ENCODE peak calls at places on chromosomes 7 and 10, in eight cellular contexts. One of them, this sample, is unnamed.

GRCh38 chr7:94656925-94657731 is 1.2 kb upstream of the SGCE start:
- DNase-seq in brain microvascular endothelial cell: peak; percentile 38
- DNase-seq in hepatocyte: peak; percentile 31
- DNase-seq in cardiac fibroblast: peak; percentile 56
- DNase-seq in IMR-90: peak; percentile 40
- DNase-seq in foreskin fibroblast: peak; percentile 30
- DNase-seq in skeletal muscle cell: no peak
- DNase-seq in OCI-LY7: peak; percentile 72
- DNase-seq in this sample: no peak

GRCh38 chr7:23074443-23075244 is 30.9 kb upstream of the KLHL7 start:
- DNase-seq in brain microvascular endothelial cell: no peak
- DNase-seq in hepatocyte: peak; percentile 24
- DNase-seq in cardiac fibroblast: no peak
- DNase-seq in IMR-90: peak; percentile 34
- DNase-seq in foreskin fibroblast: no peak
- DNase-seq in skeletal muscle cell: no peak
- DNase-seq in OCI-LY7: no peak
- DNase-seq in this sample: no peak

GRCh38 chr7:123747620-123748141 is 1.1 kb downstream of the WASL start:
- DNase-seq in brain microvascular endothelial cell: peak; percentile 86
- DNase-seq in hepatocyte: peak; percentile 77
- DNase-seq in cardiac fibroblast: peak; percentile 76
- DNase-seq in IMR-90: peak; percentile 88
- DNase-seq in foreskin fibroblast: peak; percentile 76
- DNase-seq in skeletal muscle cell: peak; percentile 70
- DNase-seq in OCI-LY7: peak; percentile 30
- DNase-seq in this sample: peak; percentile 39

GRCh38 chr7:73573276-73573675 is 5.1 kb downstream of the TBL2 start:
- DNase-seq in brain microvascular endothelial cell: no peak
- DNase-seq in hepatocyte: no peak
- DNase-seq in cardiac fibroblast: no peak
- DNase-seq in IMR-90: no peak
- DNase-seq in foreskin fibroblast: no peak
- DNase-seq in skeletal muscle cell: no peak
- DNase-seq in OCI-LY7: no peak
- DNase-seq in this sample: no peak

GRCh38 chr10:97508342-97508741 is 9.6 kb downstream of the UBTD1 start:
- DNase-seq in brain microvascular endothelial cell: peak; percentile 46
- DNase-seq in hepatocyte: no peak
- DNase-seq in cardiac fibroblast: peak; percentile 74
- DNase-seq in IMR-90: peak; percentile 72
- DNase-seq in foreskin fibroblast: peak; percentile 54
- DNase-seq in skeletal muscle cell: no peak
- DNase-seq in OCI-LY7: no peak
- DNase-seq in this sample: no peak

GRCh38 chr7:105003275-105003674 is 10.7 kb upstream of the KMT2E start:
- DNase-seq in brain microvascular endothelial cell: peak; percentile 78
- DNase-seq in hepatocyte: peak; percentile 63
- DNase-seq in cardiac fibroblast: peak; percentile 84
- DNase-seq in IMR-90: peak; percentile 82
- DNase-seq in foreskin fibroblast: peak; percentile 79
- DNase-seq in skeletal muscle cell: no peak
- DNase-seq in OCI-LY7: no peak
- DNase-seq in this sample: peak; percentile 43

GRCh38 chr10:110168601-110169481 is 38.6 kb upstream of the MXI1 start:
- DNase-seq in brain microvascular endothelial cell: no peak
- DNase-seq in hepatocyte: peak; percentile 53
- DNase-seq in cardiac fibroblast: no peak
- DNase-seq in IMR-90: no peak
- DNase-seq in foreskin fibroblast: no peak
- DNase-seq in skeletal muscle cell: no peak
- DNase-seq in OCI-LY7: no peak
- DNase-seq in this sample: no peak

GRCh38 chr10:23694446-23694920 is 255.6 kb downstream of the OTUD1 start:
- DNase-seq in brain microvascular endothelial cell: no peak
- DNase-seq in hepatocyte: peak; percentile 32
- DNase-seq in cardiac fibroblast: peak; percentile 13
- DNase-seq in IMR-90: no peak
- DNase-seq in foreskin fibroblast: no peak
- DNase-seq in skeletal muscle cell: no peak
- DNase-seq in OCI-LY7: no peak
- DNase-seq in this sample: no peak

GRCh38 chr10:125448596-125448995 is 234.4 kb downstream of the TEX36 start:
- DNase-seq in brain microvascular endothelial cell: no peak
- DNase-seq in hepatocyte: peak; percentile 36
- DNase-seq in cardiac fibroblast: peak; percentile 2
- DNase-seq in IMR-90: peak; percentile 4
- DNase-seq in foreskin fibroblast: no peak
- DNase-seq in skeletal muscle cell: no peak
- DNase-seq in OCI-LY7: peak; percentile 8
- DNase-seq in this sample: no peak

GRCh38 chr7:81231203-81231922 is 312.5 kb upstream of the SEMA3C start:
- DNase-seq in brain microvascular endothelial cell: no peak
- DNase-seq in hepatocyte: no peak
- DNase-seq in cardiac fibroblast: no peak
- DNase-seq in IMR-90: no peak
- DNase-seq in foreskin fibroblast: no peak
- DNase-seq in skeletal muscle cell: no peak
- DNase-seq in OCI-LY7: no peak
- DNase-seq in this sample: no peak

GRCh38 chr10:35907548-35907947 is 265.5 kb upstream of the FZD8 start:
- DNase-seq in brain microvascular endothelial cell: no peak
- DNase-seq in hepatocyte: no peak
- DNase-seq in cardiac fibroblast: no peak
- DNase-seq in IMR-90: no peak
- DNase-seq in foreskin fibroblast: no peak
- DNase-seq in skeletal muscle cell: no peak
- DNase-seq in OCI-LY7: no peak
- DNase-seq in this sample: no peak

GRCh38 chr7:157402388-157402703 is 65.5 kb downstream of the DNAJB6 start:
- DNase-seq in brain microvascular endothelial cell: no peak
- DNase-seq in hepatocyte: no peak
- DNase-seq in cardiac fibroblast: no peak
- DNase-seq in IMR-90: no peak
- DNase-seq in foreskin fibroblast: no peak
- DNase-seq in skeletal muscle cell: no peak
- DNase-seq in OCI-LY7: no peak
- DNase-seq in this sample: no peak

GRCh38 chr7:27663989-27664331 is 1.3 kb upstream of the HIBADH start:
- DNase-seq in brain microvascular endothelial cell: no peak
- DNase-seq in hepatocyte: no peak
- DNase-seq in cardiac fibroblast: no peak
- DNase-seq in IMR-90: no peak
- DNase-seq in foreskin fibroblast: no peak
- DNase-seq in skeletal muscle cell: no peak
- DNase-seq in OCI-LY7: no peak
- DNase-seq in this sample: no peak

GRCh38 chr10:74823791-74824183 is 2.6 kb upstream of the KAT6B start:
- DNase-seq in brain microvascular endothelial cell: no peak
- DNase-seq in hepatocyte: no peak
- DNase-seq in cardiac fibroblast: no peak
- DNase-seq in IMR-90: peak; percentile 23
- DNase-seq in foreskin fibroblast: no peak
- DNase-seq in skeletal muscle cell: no peak
- DNase-seq in OCI-LY7: no peak
- DNase-seq in this sample: no peak
- H3K4me3 ChIP-seq in brain microvascular endothelial cell: no peak overlapping the region
- H3K4me3 ChIP-seq in hepatocyte: no peak overlapping the region
- H3K4me3 ChIP-seq in cardiac fibroblast: no peak overlapping the region
- H3K4me3 ChIP-seq in IMR-90: peak overlapping the region; percentile 97
- H3K4me3 ChIP-seq in foreskin fibroblast: no peak overlapping the region
- H3K4me3 ChIP-seq in skeletal muscle cell: no peak overlapping the region
- H3K4me3 ChIP-seq in OCI-LY7: peak overlapping the region; percentile 80
- H3K4me3 ChIP-seq in this sample: no peak overlapping the region

DNA sequence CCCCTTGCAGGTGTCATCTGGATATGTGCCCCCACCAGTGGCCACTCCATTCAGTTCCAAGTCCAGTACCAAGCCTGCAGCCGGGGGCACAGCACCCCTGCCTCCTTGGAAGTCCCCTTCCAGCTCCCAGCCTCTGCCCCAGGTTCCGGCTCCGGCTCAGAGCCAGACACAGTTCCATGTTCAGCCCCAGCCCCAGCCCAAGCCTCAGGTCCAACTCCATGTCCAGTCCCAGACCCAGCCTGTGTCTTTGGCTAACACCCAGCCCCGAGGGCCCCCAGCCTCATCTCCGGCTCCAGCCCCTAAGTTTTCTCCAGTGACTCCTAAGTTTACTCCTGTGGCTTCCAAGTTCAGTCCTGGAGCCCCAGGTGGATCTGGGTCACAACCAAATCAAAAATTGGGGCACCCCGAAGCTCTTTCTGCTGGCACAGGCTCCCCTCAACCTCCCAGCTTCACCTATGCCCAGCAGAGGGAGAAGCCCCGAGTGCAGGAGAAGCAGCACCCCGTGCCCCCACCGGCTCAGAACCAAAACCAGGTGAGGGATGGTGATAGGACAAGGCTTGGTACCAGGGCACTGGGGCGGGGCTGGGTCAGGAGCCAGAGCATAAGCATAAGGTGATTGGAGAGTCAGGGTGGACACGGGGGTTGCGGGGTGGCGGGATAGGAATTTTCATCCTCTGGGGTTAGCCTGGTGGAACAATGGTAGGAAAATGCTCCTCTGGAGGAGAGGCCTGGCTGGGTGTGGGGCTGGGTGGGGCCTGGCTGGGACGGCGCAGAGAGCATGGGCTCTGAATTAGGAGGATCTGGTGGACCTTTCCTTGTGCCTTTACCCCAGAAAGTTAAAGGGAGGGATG is 1.9 kb downstream of the ZYX start:
- DNase-seq in brain microvascular endothelial cell: no peak
- DNase-seq in hepatocyte: no peak
- DNase-seq in cardiac fibroblast: no peak
- DNase-seq in IMR-90: no peak
- DNase-seq in foreskin fibroblast: no peak
- DNase-seq in skeletal muscle cell: no peak
- DNase-seq in OCI-LY7: no peak
- DNase-seq in this sample: no peak
- H3K4me3 ChIP-seq in brain microvascular endothelial cell: peak overlapping the region; percentile 93
- H3K4me3 ChIP-seq in hepatocyte: peak overlapping the region; percentile 100
- H3K4me3 ChIP-seq in cardiac fibroblast: peak overlapping the region; percentile 91
- H3K4me3 ChIP-seq in IMR-90: peak overlapping the region; percentile 68
- H3K4me3 ChIP-seq in foreskin fibroblast: peak overlapping the region; percentile 95
- H3K4me3 ChIP-seq in skeletal muscle cell: peak overlapping the region; percentile 93
- H3K4me3 ChIP-seq in OCI-LY7: no peak overlapping the region
- H3K4me3 ChIP-seq in this sample: peak overlapping the region; percentile 92

GRCh38 chr10:8378198-8378983 is 323.9 kb downstream of the GATA3 start:
- DNase-seq in brain microvascular endothelial cell: no peak
- DNase-seq in hepatocyte: no peak
- DNase-seq in cardiac fibroblast: no peak
- DNase-seq in IMR-90: no peak
- DNase-seq in foreskin fibroblast: no peak
- DNase-seq in skeletal muscle cell: no peak
- DNase-seq in OCI-LY7: no peak
- DNase-seq in this sample: no peak
- H3K4me3 ChIP-seq in brain microvascular endothelial cell: no peak overlapping the region
- H3K4me3 ChIP-seq in hepatocyte: no peak overlapping the region
- H3K4me3 ChIP-seq in cardiac fibroblast: no peak overlapping the region
- H3K4me3 ChIP-seq in IMR-90: no peak overlapping the region
- H3K4me3 ChIP-seq in foreskin fibroblast: no peak overlapping the region
- H3K4me3 ChIP-seq in skeletal muscle cell: no peak overlapping the region
- H3K4me3 ChIP-seq in OCI-LY7: no peak overlapping the region
- H3K4me3 ChIP-seq in this sample: no peak overlapping the region

GRCh38 chr10:102658802-102659201 is 14.5 kb downstream of the TRIM8 start:
- DNase-seq in brain microvascular endothelial cell: no peak
- DNase-seq in hepatocyte: no peak
- DNase-seq in cardiac fibroblast: no peak
- DNase-seq in IMR-90: no peak
- DNase-seq in foreskin fibroblast: no peak
- DNase-seq in skeletal muscle cell: no peak
- DNase-seq in OCI-LY7: no peak
- DNase-seq in this sample: no peak

GRCh38 chr10:102660891-102661613 is 16.8 kb downstream of the TRIM8 start:
- DNase-seq in brain microvascular endothelial cell: no peak
- DNase-seq in hepatocyte: peak; percentile 65
- DNase-seq in cardiac fibroblast: peak; percentile 74
- DNase-seq in IMR-90: peak; percentile 73
- DNase-seq in foreskin fibroblast: peak; percentile 80
- DNase-seq in skeletal muscle cell: no peak
- DNase-seq in OCI-LY7: peak; percentile 94
- DNase-seq in this sample: no peak

GRCh38 chr10:102657451-102657850 is 13.2 kb downstream of the TRIM8 start:
- DNase-seq in brain microvascular endothelial cell: no peak
- DNase-seq in hepatocyte: no peak
- DNase-seq in cardiac fibroblast: no peak
- DNase-seq in IMR-90: no peak
- DNase-seq in foreskin fibroblast: no peak
- DNase-seq in skeletal muscle cell: no peak
- DNase-seq in OCI-LY7: no peak
- DNase-seq in this sample: no peak

GRCh38 chr10:102657984-102658724 is 13.9 kb downstream of the TRIM8 start:
- DNase-seq in brain microvascular endothelial cell: no peak
- DNase-seq in hepatocyte: no peak
- DNase-seq in cardiac fibroblast: peak; percentile 79
- DNase-seq in IMR-90: peak; percentile 51
- DNase-seq in foreskin fibroblast: no peak
- DNase-seq in skeletal muscle cell: no peak
- DNase-seq in OCI-LY7: no peak
- DNase-seq in this sample: no peak

GRCh38 chr10:102661614-102662133 is 17.4 kb downstream of the TRIM8 start:
- DNase-seq in brain microvascular endothelial cell: no peak
- DNase-seq in hepatocyte: no peak
- DNase-seq in cardiac fibroblast: no peak
- DNase-seq in IMR-90: no peak
- DNase-seq in foreskin fibroblast: no peak
- DNase-seq in skeletal muscle cell: no peak
- DNase-seq in OCI-LY7: no peak
- DNase-seq in this sample: no peak
- H3K4me3 ChIP-seq in brain microvascular endothelial cell: peak overlapping the region; percentile 3
- H3K4me3 ChIP-seq in hepatocyte: no peak overlapping the region
- H3K4me3 ChIP-seq in cardiac fibroblast: no peak overlapping the region
- H3K4me3 ChIP-seq in IMR-90: no peak overlapping the region
- H3K4me3 ChIP-seq in foreskin fibroblast: no peak overlapping the region
- H3K4me3 ChIP-seq in skeletal muscle cell: no peak overlapping the region
- H3K4me3 ChIP-seq in OCI-LY7: peak overlapping the region; percentile 27
- H3K4me3 ChIP-seq in this sample: no peak overlapping the region

DNA sequence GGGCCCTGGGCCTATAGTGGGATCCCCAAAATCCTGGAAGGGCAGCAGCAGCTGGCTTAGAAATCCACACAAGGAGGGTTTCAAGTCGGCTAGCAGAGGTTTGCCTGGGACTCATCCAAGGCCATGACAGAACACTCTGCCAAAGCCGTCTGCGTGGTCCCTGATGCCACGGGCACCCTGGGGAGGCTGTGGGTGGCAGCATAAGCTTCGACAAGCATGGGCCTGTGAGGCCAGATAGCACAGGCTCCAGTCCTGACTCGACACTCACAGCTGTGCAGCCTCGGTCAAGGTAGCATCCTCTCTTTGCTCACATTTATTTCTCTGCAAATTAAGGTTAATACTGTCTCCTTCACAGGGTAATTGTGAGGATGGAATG is 138.3 kb downstream of the JCAD start:
- DNase-seq in brain microvascular endothelial cell: no peak
- DNase-seq in hepatocyte: no peak
- DNase-seq in cardiac fibroblast: no peak
- DNase-seq in IMR-90: no peak
- DNase-seq in foreskin fibroblast: no peak
- DNase-seq in skeletal muscle cell: no peak
- DNase-seq in OCI-LY7: no peak
- DNase-seq in this sample: no peak
- H3K4me3 ChIP-seq in brain microvascular endothelial cell: no peak overlapping the region
- H3K4me3 ChIP-seq in hepatocyte: no peak overlapping the region
- H3K4me3 ChIP-seq in cardiac fibroblast: no peak overlapping the region
- H3K4me3 ChIP-seq in IMR-90: no peak overlapping the region
- H3K4me3 ChIP-seq in foreskin fibroblast: no peak overlapping the region
- H3K4me3 ChIP-seq in skeletal muscle cell: no peak overlapping the region
- H3K4me3 ChIP-seq in OCI-LY7: no peak overlapping the region
- H3K4me3 ChIP-seq in this sample: no peak overlapping the region

This sample was measured in AG09309.